ENCODE peak calls at places on chromosomes 6 and 20, in nine cellular contexts. One of them, this sample, is unnamed.

GRCh38 chr20:59158673-59159072 is 4.9 kb upstream of the ZNF831 start:
- DNase-seq in cardiac muscle cell: no peak
- DNase-seq in suprapubic skin: no peak
- DNase-seq in AG04450: no peak
- DNase-seq in HepG2: no peak
- DNase-seq in uterus: no peak
- DNase-seq in SJSA1: no peak
- DNase-seq in sigmoid colon: no peak
- DNase-seq in CD4-positive, alpha-beta T cell: no peak
- DNase-seq in this sample: no peak

GRCh38 chr6:142378138-142378875 is 76.5 kb downstream of the ADGRG6 start:
- DNase-seq in sigmoid colon: no peak
- DNase-seq in SJSA1: peak
- DNase-seq in CD4-positive, alpha-beta T cell: no peak
- DNase-seq in cardiac muscle cell: peak
- DNase-seq in AG04450: no peak
- DNase-seq in uterus: no peak
- DNase-seq in suprapubic skin: no peak
- DNase-seq in HepG2: peak
- DNase-seq in this sample: no peak

GRCh38 chr6:168333039-168333438 is 13.5 kb upstream of the DACT2 start:
- DNase-seq in uterus: no peak
- DNase-seq in AG04450: no peak
- DNase-seq in suprapubic skin: no peak
- DNase-seq in SJSA1: no peak
- DNase-seq in HepG2: peak
- DNase-seq in CD4-positive, alpha-beta T cell: no peak
- DNase-seq in cardiac muscle cell: no peak
- DNase-seq in sigmoid colon: no peak
- DNase-seq in this sample: no peak

GRCh38 chr6:11143394-11144371 is 32.2 kb upstream of the ERVFRD-1 start:
- DNase-seq in uterus: peak
- DNase-seq in SJSA1: peak
- DNase-seq in AG04450: peak
- DNase-seq in cardiac muscle cell: no peak
- DNase-seq in HepG2: peak
- DNase-seq in suprapubic skin: peak
- DNase-seq in CD4-positive, alpha-beta T cell: no peak
- DNase-seq in sigmoid colon: peak
- DNase-seq in this sample: no peak

GRCh38 chr6:141123084-141123483 is 1009.6 kb upstream of the GJE1 start:
- DNase-seq in CD4-positive, alpha-beta T cell: no peak
- DNase-seq in uterus: no peak
- DNase-seq in suprapubic skin: no peak
- DNase-seq in AG04450: no peak
- DNase-seq in HepG2: no peak
- DNase-seq in cardiac muscle cell: no peak
- DNase-seq in SJSA1: no peak
- DNase-seq in sigmoid colon: no peak
- DNase-seq in this sample: no peak

GRCh38 chr6:22236626-22237414 is 60.0 kb downstream of the PRL start:
- DNase-seq in SJSA1: peak
- DNase-seq in CD4-positive, alpha-beta T cell: no peak
- DNase-seq in suprapubic skin: no peak
- DNase-seq in AG04450: peak
- DNase-seq in HepG2: no peak
- DNase-seq in cardiac muscle cell: no peak
- DNase-seq in sigmoid colon: no peak
- DNase-seq in uterus: no peak
- DNase-seq in this sample: no peak

GRCh38 chr20:50982372-50982771 is 23.8 kb downstream of the MOCS3 start:
- DNase-seq in AG04450: no peak
- DNase-seq in HepG2: peak
- DNase-seq in cardiac muscle cell: no peak
- DNase-seq in sigmoid colon: no peak
- DNase-seq in CD4-positive, alpha-beta T cell: no peak
- DNase-seq in SJSA1: no peak
- DNase-seq in suprapubic skin: no peak
- DNase-seq in uterus: no peak
- DNase-seq in this sample: no peak

GRCh38 chr6:16430661-16431089 is 192.3 kb downstream of the GMPR start:
- DNase-seq in CD4-positive, alpha-beta T cell: no peak
- DNase-seq in AG04450: peak
- DNase-seq in uterus: no peak
- DNase-seq in suprapubic skin: no peak
- DNase-seq in cardiac muscle cell: no peak
- DNase-seq in HepG2: peak
- DNase-seq in sigmoid colon: no peak
- DNase-seq in SJSA1: no peak
- DNase-seq in this sample: no peak

GRCh38 chr6:148869589-148869988 is 122.8 kb downstream of the UST start:
- DNase-seq in CD4-positive, alpha-beta T cell: no peak
- DNase-seq in uterus: no peak
- DNase-seq in AG04450: peak
- DNase-seq in suprapubic skin: no peak
- DNase-seq in sigmoid colon: no peak
- DNase-seq in cardiac muscle cell: no peak
- DNase-seq in HepG2: no peak
- DNase-seq in SJSA1: peak
- DNase-seq in this sample: no peak

GRCh38 chr6:25788305-25788922 is 33.9 kb downstream of the SLC17A4 start:
- DNase-seq in HepG2: peak
- DNase-seq in cardiac muscle cell: peak
- DNase-seq in AG04450: peak
- DNase-seq in SJSA1: peak
- DNase-seq in uterus: no peak
- DNase-seq in sigmoid colon: no peak
- DNase-seq in CD4-positive, alpha-beta T cell: peak
- DNase-seq in suprapubic skin: no peak
- DNase-seq in this sample: no peak

GRCh38 chr6:35128496-35128895 is 12.6 kb downstream of the TCP11 start:
- DNase-seq in HepG2: no peak
- DNase-seq in uterus: no peak
- DNase-seq in SJSA1: no peak
- DNase-seq in sigmoid colon: no peak
- DNase-seq in AG04450: no peak
- DNase-seq in suprapubic skin: no peak
- DNase-seq in cardiac muscle cell: no peak
- DNase-seq in CD4-positive, alpha-beta T cell: no peak
- DNase-seq in this sample: no peak

GRCh38 chr6:33320315-33321181 is 3.0 kb upstream of the ZBTB22 start:
- DNase-seq in SJSA1: no peak
- DNase-seq in sigmoid colon: peak
- DNase-seq in cardiac muscle cell: no peak
- DNase-seq in AG04450: peak
- DNase-seq in CD4-positive, alpha-beta T cell: no peak
- DNase-seq in HepG2: no peak
- DNase-seq in uterus: peak
- DNase-seq in suprapubic skin: no peak
- DNase-seq in this sample: no peak

GRCh38 chr6:73579389-73579788 is 58.6 kb upstream of the EEF1A1 start:
- DNase-seq in sigmoid colon: no peak
- DNase-seq in suprapubic skin: no peak
- DNase-seq in HepG2: no peak
- DNase-seq in cardiac muscle cell: no peak
- DNase-seq in AG04450: no peak
- DNase-seq in SJSA1: no peak
- DNase-seq in uterus: peak
- DNase-seq in CD4-positive, alpha-beta T cell: no peak
- DNase-seq in this sample: no peak

GRCh38 chr6:4139272-4139671 is 3.9 kb upstream of the ECI2 start:
- DNase-seq in HepG2: no peak
- DNase-seq in SJSA1: no peak
- DNase-seq in CD4-positive, alpha-beta T cell: no peak
- DNase-seq in AG04450: no peak
- DNase-seq in suprapubic skin: no peak
- DNase-seq in cardiac muscle cell: no peak
- DNase-seq in uterus: no peak
- DNase-seq in sigmoid colon: no peak
- DNase-seq in this sample: no peak
- H3K27ac ChIP-seq in HepG2: no peak
- H3K27ac ChIP-seq in SJSA1: no peak
- H3K27ac ChIP-seq in CD4-positive, alpha-beta T cell: no peak
- H3K27ac ChIP-seq in AG04450: no peak
- H3K27ac ChIP-seq in suprapubic skin: no peak
- H3K27ac ChIP-seq in cardiac muscle cell: no peak
- H3K27ac ChIP-seq in uterus: no peak
- H3K27ac ChIP-seq in sigmoid colon: no peak
- H3K27ac ChIP-seq in this sample: no peak

GRCh38 chr6:96811670-96812069 is 25.6 kb downstream of the GPR63 start:
- DNase-seq in suprapubic skin: no peak
- DNase-seq in HepG2: no peak
- DNase-seq in SJSA1: no peak
- DNase-seq in AG04450: no peak
- DNase-seq in CD4-positive, alpha-beta T cell: no peak
- DNase-seq in sigmoid colon: no peak
- DNase-seq in cardiac muscle cell: no peak
- DNase-seq in uterus: no peak
- DNase-seq in this sample: no peak
- H3K27ac ChIP-seq in suprapubic skin: no peak
- H3K27ac ChIP-seq in HepG2: no peak
- H3K27ac ChIP-seq in SJSA1: no peak
- H3K27ac ChIP-seq in AG04450: no peak
- H3K27ac ChIP-seq in CD4-positive, alpha-beta T cell: no peak
- H3K27ac ChIP-seq in sigmoid colon: no peak
- H3K27ac ChIP-seq in cardiac muscle cell: no peak
- H3K27ac ChIP-seq in uterus: no peak
- H3K27ac ChIP-seq in this sample: no peak

GRCh38 chr20:3163099-3164042 is 3.7 kb upstream of the FASTKD5 start:
- DNase-seq in uterus: no peak
- DNase-seq in suprapubic skin: no peak
- DNase-seq in CD4-positive, alpha-beta T cell: no peak
- DNase-seq in sigmoid colon: no peak
- DNase-seq in AG04450: no peak
- DNase-seq in cardiac muscle cell: no peak
- DNase-seq in SJSA1: no peak
- DNase-seq in HepG2: no peak
- DNase-seq in this sample: no peak

GRCh38 chr20:3160418-3160817 is 753 bp upstream of the FASTKD5 start:
- DNase-seq in HepG2: no peak
- DNase-seq in suprapubic skin: no peak
- DNase-seq in AG04450: no peak
- DNase-seq in SJSA1: no peak
- DNase-seq in CD4-positive, alpha-beta T cell: no peak
- DNase-seq in sigmoid colon: no peak
- DNase-seq in uterus: no peak
- DNase-seq in cardiac muscle cell: no peak
- DNase-seq in this sample: no peak

GRCh38 chr20:3161316-3162079 is 1.8 kb upstream of the FASTKD5 start:
- DNase-seq in AG04450: no peak
- DNase-seq in sigmoid colon: no peak
- DNase-seq in SJSA1: no peak
- DNase-seq in uterus: no peak
- DNase-seq in cardiac muscle cell: no peak
- DNase-seq in suprapubic skin: no peak
- DNase-seq in HepG2: peak
- DNase-seq in CD4-positive, alpha-beta T cell: no peak
- DNase-seq in this sample: no peak

GRCh38 chr20:3164043-3164762 is 4.5 kb upstream of the FASTKD5 start:
- DNase-seq in SJSA1: no peak
- DNase-seq in CD4-positive, alpha-beta T cell: no peak
- DNase-seq in cardiac muscle cell: no peak
- DNase-seq in suprapubic skin: no peak
- DNase-seq in AG04450: no peak
- DNase-seq in HepG2: no peak
- DNase-seq in uterus: no peak
- DNase-seq in sigmoid colon: no peak
- DNase-seq in this sample: no peak

DNA sequence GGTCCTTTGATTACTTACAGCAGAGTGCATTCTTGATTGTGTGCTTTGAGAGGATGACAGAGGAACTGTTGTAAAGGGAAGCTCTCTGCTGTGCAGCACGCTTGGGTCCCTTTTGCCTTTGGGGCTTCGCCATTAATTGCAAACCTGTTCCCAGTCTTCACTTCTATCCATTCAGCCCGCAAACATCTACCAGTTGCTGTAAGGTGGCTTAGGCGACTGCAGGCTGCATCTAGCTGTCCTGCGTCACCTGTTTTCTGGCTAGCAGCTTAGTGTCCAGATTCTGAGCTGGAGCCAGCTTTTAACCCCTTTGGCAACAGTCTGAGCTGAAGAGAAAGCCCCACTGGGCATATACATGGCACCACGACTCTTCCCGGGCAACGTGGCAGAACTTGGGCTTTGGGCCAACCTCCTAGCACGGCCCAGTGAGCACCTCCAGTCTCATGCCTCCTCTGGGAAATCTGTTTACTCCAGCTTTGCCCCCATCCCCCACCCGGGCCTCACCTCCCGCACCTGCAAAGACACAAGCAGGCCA is 2.5 kb upstream of the FASTKD5 start:
- DNase-seq in AG04450: no peak
- DNase-seq in uterus: no peak
- DNase-seq in CD4-positive, alpha-beta T cell: no peak
- DNase-seq in cardiac muscle cell: no peak
- DNase-seq in suprapubic skin: no peak
- DNase-seq in HepG2: no peak
- DNase-seq in sigmoid colon: peak
- DNase-seq in SJSA1: no peak
- DNase-seq in this sample: no peak
- H3K27ac ChIP-seq in AG04450: no peak
- H3K27ac ChIP-seq in uterus: no peak
- H3K27ac ChIP-seq in CD4-positive, alpha-beta T cell: no peak
- H3K27ac ChIP-seq in cardiac muscle cell: no peak
- H3K27ac ChIP-seq in suprapubic skin: no peak
- H3K27ac ChIP-seq in HepG2: peak
- H3K27ac ChIP-seq in sigmoid colon: no peak
- H3K27ac ChIP-seq in SJSA1: no peak
- H3K27ac ChIP-seq in this sample: no peak

DNA sequence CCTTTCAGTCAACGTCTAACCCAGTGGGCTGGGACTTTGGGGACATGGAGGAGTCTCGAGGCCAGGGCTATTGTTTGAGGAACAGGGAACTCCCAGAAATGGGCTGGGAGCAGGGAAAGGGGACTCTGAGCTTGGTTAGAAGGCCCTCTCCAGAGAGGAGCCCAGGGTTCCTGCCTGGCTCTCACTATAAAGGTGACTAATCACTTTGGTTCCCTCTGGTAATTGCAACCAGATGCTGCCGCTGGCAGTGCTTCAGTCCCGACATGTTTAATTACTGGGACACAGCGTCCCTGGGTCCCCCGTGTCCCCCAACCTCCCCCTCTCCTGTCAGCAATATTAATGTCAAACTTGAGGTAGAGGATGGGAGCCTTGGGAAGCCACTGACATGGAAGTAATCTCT is 5.0 kb upstream of the GDF5 start:
- DNase-seq in AG04450: no peak
- DNase-seq in uterus: no peak
- DNase-seq in cardiac muscle cell: no peak
- DNase-seq in CD4-positive, alpha-beta T cell: no peak
- DNase-seq in suprapubic skin: no peak
- DNase-seq in sigmoid colon: no peak
- DNase-seq in HepG2: no peak
- DNase-seq in SJSA1: peak
- DNase-seq in this sample: no peak
- H3K27ac ChIP-seq in AG04450: peak
- H3K27ac ChIP-seq in uterus: no peak
- H3K27ac ChIP-seq in cardiac muscle cell: no peak
- H3K27ac ChIP-seq in CD4-positive, alpha-beta T cell: no peak
- H3K27ac ChIP-seq in suprapubic skin: no peak
- H3K27ac ChIP-seq in sigmoid colon: no peak
- H3K27ac ChIP-seq in HepG2: no peak
- H3K27ac ChIP-seq in SJSA1: no peak
- H3K27ac ChIP-seq in this sample: no peak

This sample was measured in caudate nucleus.